ENCODE peak calls at places on chromosomes 1 and 21, in six cellular contexts. One of them, this sample, is unnamed.

GRCh38 chr1:233328661-233329498 is 1.4 kb downstream of the MAP3K21 start:
- DNase-seq in GM12865: peak
- DNase-seq in KG1: no peak
- DNase-seq in effector CD4-positive, alpha-beta T cell: no peak
- DNase-seq in kidney tubule cell: peak
- DNase-seq in HEK293T: no peak
- DNase-seq in this sample: peak

GRCh38 chr21:43352568-43353281 is 74.2 kb downstream of the SIK1 start:
- DNase-seq in GM12865: peak
- DNase-seq in KG1: no peak
- DNase-seq in effector CD4-positive, alpha-beta T cell: no peak
- DNase-seq in kidney tubule cell: peak
- DNase-seq in HEK293T: peak
- DNase-seq in this sample: peak

GRCh38 chr1:4596486-4596885 is 57.9 kb upstream of the AJAP1 start:
- DNase-seq in GM12865: no peak
- DNase-seq in KG1: no peak
- DNase-seq in effector CD4-positive, alpha-beta T cell: no peak
- DNase-seq in kidney tubule cell: no peak
- DNase-seq in HEK293T: no peak
- DNase-seq in this sample: no peak

GRCh38 chr1:212561501-212561931 is 47.0 kb upstream of the ATF3 start:
- DNase-seq in GM12865: no peak
- DNase-seq in KG1: no peak
- DNase-seq in effector CD4-positive, alpha-beta T cell: no peak
- DNase-seq in kidney tubule cell: peak
- DNase-seq in HEK293T: no peak
- DNase-seq in this sample: no peak

GRCh38 chr1:167429612-167430011 is 88.7 kb downstream of the CD247 start:
- DNase-seq in GM12865: peak
- DNase-seq in KG1: no peak
- DNase-seq in effector CD4-positive, alpha-beta T cell: no peak
- DNase-seq in kidney tubule cell: no peak
- DNase-seq in HEK293T: no peak
- DNase-seq in this sample: no peak

GRCh38 chr1:148388260-148389026 is 94.7 kb downstream of the PPIAL4G start:
- DNase-seq in GM12865: peak
- DNase-seq in KG1: no peak
- DNase-seq in effector CD4-positive, alpha-beta T cell: peak
- DNase-seq in kidney tubule cell: peak
- DNase-seq in HEK293T: peak
- DNase-seq in this sample: peak

GRCh38 chr1:50426702-50427085 is 3.5 kb upstream of the DMRTA2 start:
- DNase-seq in GM12865: no peak
- DNase-seq in KG1: no peak
- DNase-seq in effector CD4-positive, alpha-beta T cell: no peak
- DNase-seq in kidney tubule cell: no peak
- DNase-seq in HEK293T: no peak
- DNase-seq in this sample: peak

GRCh38 chr1:27388337-27389005 is 4.0 kb upstream of the GPR3 start:
- DNase-seq in GM12865: peak
- DNase-seq in KG1: peak
- DNase-seq in effector CD4-positive, alpha-beta T cell: peak
- DNase-seq in kidney tubule cell: peak
- DNase-seq in HEK293T: peak
- DNase-seq in this sample: peak

GRCh38 chr1:56867491-56867890 is 12.9 kb downstream of the C8A start:
- DNase-seq in GM12865: no peak
- DNase-seq in KG1: no peak
- DNase-seq in effector CD4-positive, alpha-beta T cell: no peak
- DNase-seq in kidney tubule cell: no peak
- DNase-seq in HEK293T: no peak
- DNase-seq in this sample: no peak